ENCODE peak calls at places on chromosome 1, in eight cellular contexts. U, I, Q, K, C, V, N and L are unnamed samples.
A peak's percentile ranks its signal among the peaks of the same experiment; 100 is the strongest.

GRCh38 chr1:51618715-51619114 is 1.8 kb downstream of the OSBPL9 start:
- DNase-seq in U (no peak), I (no peak), Q (no peak), K (no peak), C (no peak), V (no peak), N (no peak), L (no peak)

GRCh38 chr1:223031690-223032601 is 111.1 kb downstream of the TLR5 start:
- DNase-seq in U (no peak), I (no peak), Q (no peak), K (peak; percentile 57), C (peak; percentile 34), V (peak; percentile 22), N (no peak), L (peak; percentile 88)

GRCh38 chr1:118115567-118116272 is 69.3 kb downstream of the SPAG17 start:
- DNase-seq in U (no peak), I (no peak), Q (no peak), K (no peak), C (peak; percentile 36), V (no peak), N (no peak), L (no peak)

GRCh38 chr1:171084091-171084490 is 6.6 kb upstream of the FMO3 start:
- DNase-seq in U (no peak), I (no peak), Q (no peak), K (no peak), C (no peak), V (no peak), N (no peak), L (no peak)

GRCh38 chr1:3457910-3458621 is 3.6 kb downstream of the ARHGEF16 start:
- DNase-seq in U (no peak), I (no peak), Q (no peak), K (peak; percentile 70), C (no peak), V (no peak), N (no peak), L (no peak)

GRCh38 chr1:1943834-1944570 is 24.9 kb upstream of the TMEM52 start:
- DNase-seq in U (no peak), I (peak; percentile 34), Q (peak; percentile 61), K (peak; percentile 60), C (no peak), V (no peak), N (no peak), L (no peak)

GRCh38 chr1:20151906-20152598 is 12.9 kb downstream of the PLA2G2F start:
- DNase-seq in U (no peak), I (peak; percentile 26), Q (peak; percentile 83), K (peak; percentile 90), C (peak; percentile 70), V (peak; percentile 95), N (peak; percentile 72), L (peak; percentile 93)

GRCh38 chr1:61131716-61132115 is 49.4 kb downstream of the NFIA start:
- DNase-seq in U (no peak), I (no peak), Q (no peak), K (no peak), C (no peak), V (no peak), N (no peak), L (no peak)

GRCh38 chr1:226318471-226318870 is 9.5 kb upstream of the LIN9 start:
- DNase-seq in U (no peak), I (no peak), Q (no peak), K (no peak), C (no peak), V (no peak), N (no peak), L (peak; percentile 22)

GRCh38 chr1:78168306-78168705 is 122.5 kb downstream of the GIPC2 start:
- DNase-seq in U (no peak), I (no peak), Q (no peak), K (no peak), C (peak; percentile 50), V (no peak), N (no peak), L (no peak)

GRCh38 chr1:47931395-47931794 is 65.8 kb downstream of the TRABD2B start:
- DNase-seq in U (no peak), I (no peak), Q (no peak), K (no peak), C (peak; percentile 72), V (no peak), N (peak; percentile 77), L (no peak)

GRCh38 chr1:27940297-27940696 is 5.5 kb downstream of the SMPDL3B start:
- DNase-seq in U (no peak), I (no peak), Q (peak; percentile 81), K (peak; percentile 51), C (no peak), V (no peak), N (no peak), L (no peak)

GRCh38 chr1:89972024-89972423 is 22.9 kb upstream of the ZNF326 start:
- DNase-seq in U (no peak), I (no peak), Q (no peak), K (no peak), C (no peak), V (no peak), N (no peak), L (no peak)

GRCh38 chr1:63115527-63115926 is 206.8 kb upstream of the FOXD3 start:
- DNase-seq in U (no peak), I (no peak), Q (no peak), K (no peak), C (no peak), V (no peak), N (no peak), L (no peak)

GRCh38 chr1:6913086-6913485 is 127.8 kb downstream of the CAMTA1 start:
- DNase-seq in U (no peak), I (no peak), Q (no peak), K (no peak), C (no peak), V (no peak), N (no peak), L (no peak)

GRCh38 chr1:2584822-2585317 is 1.7 kb upstream of the PRXL2B start:
- DNase-seq in U (no peak), I (no peak), Q (no peak), K (no peak), C (no peak), V (no peak), N (no peak), L (no peak)

GRCh38 chr1:161177112-161177935 is at the start of gene B4GALT3:
- DNase-seq in U (no peak), I (peak; percentile 76), Q (peak; percentile 92), K (peak; percentile 93), C (peak; percentile 65), V (peak; percentile 98), N (peak; percentile 56), L (peak; percentile 93)

GRCh38 chr1:203036135-203036534 is 9.8 kb downstream of the PPFIA4 start:
- DNase-seq in U (no peak), I (no peak), Q (no peak), K (no peak), C (no peak), V (peak; percentile 37), N (no peak), L (no peak)

GRCh38 chr1:36803870-36804560 is 230.3 kb downstream of the GRIK3 start:
- DNase-seq in U (no peak), I (no peak), Q (no peak), K (no peak), C (no peak), V (no peak), N (no peak), L (no peak)